ENCODE peak calls at places on chromosomes 6 and 20, in seven cellular contexts. A is ACHN, C is H9, D is mucosa of gallbladder, E is fibroblast of pulmonary artery, J is AG04450, L is HT-29. O is an unnamed sample.

GRCh38 chr6:151763938-151764680 is 43.4 kb upstream of the ESR1 start:
- DNase-seq in J (peak), L (peak), E (peak), D (peak), C (peak), A (peak), O (peak)

GRCh38 chr6:141988954-141989705 is 143.6 kb upstream of the GJE1 start:
- DNase-seq in J (peak), C (peak), E (peak), D (peak), L (peak), A (peak), O (peak)

GRCh38 chr6:169092375-169092774 is 161.3 kb downstream of the THBS2 start:
- DNase-seq in C (no peak), L (no peak), A (no peak), D (no peak), E (peak), J (no peak), O (no peak)

GRCh38 chr6:31639449-31639861 is 13.0 kb downstream of the BAG6 start:
- DNase-seq in E (no peak), C (no peak), J (no peak), L (no peak), D (no peak), A (no peak), O (no peak)

GRCh38 chr6:98634569-98634968 is 199.8 kb upstream of the POU3F2 start:
- DNase-seq in L (no peak), E (no peak), J (no peak), A (no peak), D (no peak), C (peak), O (no peak)

GRCh38 chr20:44138859-44139258 is 48.1 kb downstream of the JPH2 start:
- DNase-seq in L (no peak), C (no peak), D (no peak), A (no peak), E (peak), J (no peak), O (no peak)

GRCh38 chr6:136288566-136289326 is 900 bp downstream of the BCLAF1 start:
- DNase-seq in D (peak), J (peak), E (peak), C (peak), L (peak), A (peak), O (peak)

GRCh38 chr6:121723623-121724022 is 288.2 kb downstream of the GJA1 start:
- DNase-seq in C (no peak), D (no peak), A (no peak), E (no peak), J (no peak), L (no peak), O (no peak)

GRCh38 chr20:23918896-23919295 is 39.3 kb upstream of the CST5 start:
- DNase-seq in C (no peak), A (no peak), D (no peak), E (no peak), L (no peak), J (no peak), O (no peak)

O was measured in HS-5.